ENCODE peak calls at places on chromosomes 16 and 17, in five cellular contexts. A is CD4-positive, alpha-beta T cell; U is GM23248; T is effector memory CD4-positive, alpha-beta T cell; I is caudate nucleus. M is an unnamed sample.

GRCh38 chr16:81767987-81768592 is 11.0 kb upstream of the PLCG2 start:
- DNase-seq in A (no peak), U (no peak), T (no peak), I (no peak), M (no peak)

GRCh38 chr17:44979426-44980273 is 11.5 kb upstream of the C1QL1 start:
- DNase-seq in A (no peak), U (no peak), T (no peak), I (no peak), M (no peak)

GRCh38 chr17:48457080-48457836 is 27.2 kb upstream of the SKAP1 start:
- DNase-seq in A (peak; percentile 70), U (peak; percentile 76), T (peak; percentile 62), I (peak; percentile 67), M (no peak)

GRCh38 chr16:29900102-29900887 is at the start of gene ASPHD1:
- DNase-seq in A (peak; percentile 50), U (peak; percentile 95), T (peak; percentile 48), I (peak; percentile 94), M (peak; percentile 87)

GRCh38 chr17:73690581-73691135 is 46.4 kb upstream of the SDK2 start:
- DNase-seq in A (no peak), U (no peak), T (no peak), I (no peak), M (no peak)

GRCh38 chr16:57091200-57091989 is 988 bp upstream of the CPNE2 start:
- DNase-seq in A (no peak), U (peak; percentile 70), T (no peak), I (peak; percentile 13), M (no peak)

GRCh38 chr17:64384253-64385186 is 6.1 kb downstream of the PECAM1 start:
- DNase-seq in A (no peak), U (peak; percentile 5), T (no peak), I (no peak), M (no peak)

GRCh38 chr16:379183-379960 is 2.4 kb downstream of the PGAP6 start:
- DNase-seq in A (no peak), U (no peak), T (no peak), I (no peak), M (no peak)

GRCh38 chr16:55392701-55393100 is 68.7 kb downstream of the IRX6 start:
- DNase-seq in A (no peak), U (no peak), T (no peak), I (no peak), M (no peak)

GRCh38 chr16:15671530-15672117 is 21.6 kb downstream of the NDE1 start:
- DNase-seq in A (no peak), U (no peak), T (no peak), I (no peak), M (no peak)

GRCh38 chr17:47253541-47254402 is at the start of gene ITGB3:
- DNase-seq in A (peak; percentile 41), U (peak; percentile 90), T (peak; percentile 25), I (no peak), M (peak; percentile 49)

GRCh38 chr17:7775058-7775457 is 57.5 kb downstream of the DNAH2 start:
- DNase-seq in A (no peak), U (no peak), T (no peak), I (no peak), M (no peak)

GRCh38 chr16:8717892-8718400 is 43.5 kb downstream of the ABAT start:
- DNase-seq in A (no peak), U (no peak), T (no peak), I (no peak), M (no peak)

GRCh38 chr17:76585649-76586593 is at the start of gene ST6GALNAC2:
- DNase-seq in A (no peak), U (peak; percentile 69), T (peak; percentile 30), I (no peak), M (peak; percentile 30)

GRCh38 chr16:89268987-89269735 is 51.7 kb downstream of the ZNF778 start:
- DNase-seq in A (no peak), U (peak; percentile 53), T (no peak), I (no peak), M (no peak)

GRCh38 chr17:62840871-62841270 is 32.8 kb upstream of the MARCHF10 start:
- DNase-seq in A (no peak), U (no peak), T (no peak), I (no peak), M (no peak)

GRCh38 chr16:30660424-30661251 is 2.4 kb downstream of the FBRS start:
- DNase-seq in A (peak; percentile 61), U (peak; percentile 50), T (peak; percentile 57), I (no peak), M (no peak)

GRCh38 chr17:50249887-50250286 is 24.4 kb upstream of the TMEM92 start:
- DNase-seq in A (no peak), U (no peak), T (no peak), I (no peak), M (no peak)

GRCh38 chr16:17382949-17383348 is 87.8 kb downstream of the XYLT1 start:
- DNase-seq in A (no peak), U (no peak), T (no peak), I (no peak), M (no peak)

GRCh38 chr16:58127033-58127556 is 2.1 kb downstream of the CFAP20 start:
- DNase-seq in A (no peak), U (peak; percentile 85), T (no peak), I (no peak), M (no peak)

GRCh38 chr16:65062736-65063583 is 58.9 kb downstream of the CDH11 start:
- DNase-seq in A (no peak), U (no peak), T (no peak), I (no peak), M (peak; percentile 32)

GRCh38 chr17:46876353-46876887 is 25.0 kb downstream of the WNT9B start:
- DNase-seq in A (no peak), U (no peak), T (no peak), I (no peak), M (no peak)

GRCh38 chr17:45896803-45897693 is 2.7 kb downstream of the MAPT start:
- DNase-seq in A (no peak), U (no peak), T (no peak), I (peak; percentile 31), M (peak; percentile 48)

GRCh38 chr17:43912635-43913304 is 5.4 kb upstream of the MPP2 start:
- DNase-seq in A (no peak), U (no peak), T (no peak), I (no peak), M (no peak)

GRCh38 chr17:40535924-40536717 is 29.2 kb downstream of the CCR7 start:
- DNase-seq in A (no peak), U (peak; percentile 53), T (no peak), I (no peak), M (no peak)

GRCh38 chr17:40533896-40534295 is 31.4 kb downstream of the CCR7 start:
- DNase-seq in A (no peak), U (no peak), T (no peak), I (no peak), M (no peak)

GRCh38 chr17:40536731-40537171 is 28.5 kb downstream of the CCR7 start:
- DNase-seq in A (no peak), U (peak; percentile 76), T (no peak), I (no peak), M (no peak)

GRCh38 chr17:40534431-40535189 is 30.7 kb downstream of the CCR7 start:
- DNase-seq in A (no peak), U (no peak), T (no peak), I (no peak), M (no peak)

DNA sequence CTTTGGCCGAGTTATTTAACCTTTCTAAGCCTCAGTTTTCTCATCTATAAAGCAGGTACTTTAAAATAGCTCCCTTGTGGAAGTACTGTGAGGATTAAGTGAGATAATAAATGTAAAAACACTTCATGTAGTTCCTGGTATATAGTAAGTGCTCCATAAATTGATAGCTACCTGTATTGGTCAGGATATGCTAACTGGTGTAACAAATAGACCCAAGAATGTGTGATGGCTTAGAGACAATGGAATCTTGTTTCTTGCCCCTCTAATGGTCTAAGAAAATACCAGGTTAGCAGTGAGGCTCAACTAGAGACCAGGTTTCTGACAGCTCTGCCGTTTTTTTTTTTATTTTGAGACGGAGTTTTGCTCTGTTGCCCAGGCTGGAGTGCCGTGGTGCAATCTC is 29.8 kb downstream of the CCR7 start:
- DNase-seq in A (no peak), U (no peak), T (no peak), I (no peak), M (no peak)
- H3K27ac ChIP-seq in A (no peak overlapping the region), U (peak overlapping the region; percentile 59), T (no peak overlapping the region), I (no peak overlapping the region), M (no peak overlapping the region)

DNA sequence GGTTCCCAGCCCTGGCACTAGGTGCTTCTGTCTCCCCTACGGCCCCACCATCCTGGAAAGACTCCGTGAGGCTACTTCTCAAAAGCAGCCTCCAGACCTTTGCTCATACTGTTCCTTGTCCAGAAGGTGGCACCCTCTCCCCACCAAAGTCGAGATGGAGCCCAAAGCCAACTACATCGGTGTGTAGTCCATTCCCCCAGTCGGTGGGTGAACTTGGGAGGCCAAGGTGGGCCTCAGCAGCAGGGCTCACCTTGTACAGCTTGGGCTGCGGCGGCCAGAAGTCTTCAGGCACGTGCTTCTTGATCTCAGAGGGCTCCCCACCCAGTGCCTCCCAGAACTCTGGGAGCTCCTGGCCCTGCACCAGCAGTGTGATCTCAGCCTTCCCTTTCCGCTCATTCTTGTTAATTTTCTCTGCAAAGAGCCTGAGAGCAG is 10.2 kb downstream of the FLII start:
- DNase-seq in A (peak; percentile 44), U (peak; percentile 76), T (peak; percentile 28), I (peak; percentile 14), M (no peak)
- H3K27ac ChIP-seq in A (no peak overlapping the region), U (no peak overlapping the region), T (no peak overlapping the region), I (peak overlapping the region; percentile 42), M (peak overlapping the region; percentile 71)

GRCh38 chr17:2123467-2124251 is 68.8 kb downstream of the HIC1 start:
- DNase-seq in A (no peak), U (peak; percentile 48), T (no peak), I (peak; percentile 8), M (no peak)
- H3K27ac ChIP-seq in A (no peak overlapping the region), U (peak overlapping the region; percentile 55), T (no peak overlapping the region), I (peak overlapping the region; percentile 1), M (peak overlapping the region; percentile 51)

GRCh38 chr17:55612691-55613141 is 101.5 kb upstream of the SMIM36 start:
- DNase-seq in A (no peak), U (peak; percentile 13), T (no peak), I (no peak), M (no peak)

GRCh38 chr17:55605705-55606104 is 94.5 kb upstream of the SMIM36 start:
- DNase-seq in A (no peak), U (no peak), T (no peak), I (no peak), M (no peak)

GRCh38 chr17:55606431-55606830 is 95.2 kb upstream of the SMIM36 start:
- DNase-seq in A (no peak), U (no peak), T (no peak), I (no peak), M (no peak)

GRCh38 chr17:55607736-55608341 is 96.6 kb upstream of the SMIM36 start:
- DNase-seq in A (no peak), U (peak; percentile 29), T (no peak), I (no peak), M (no peak)

DNA sequence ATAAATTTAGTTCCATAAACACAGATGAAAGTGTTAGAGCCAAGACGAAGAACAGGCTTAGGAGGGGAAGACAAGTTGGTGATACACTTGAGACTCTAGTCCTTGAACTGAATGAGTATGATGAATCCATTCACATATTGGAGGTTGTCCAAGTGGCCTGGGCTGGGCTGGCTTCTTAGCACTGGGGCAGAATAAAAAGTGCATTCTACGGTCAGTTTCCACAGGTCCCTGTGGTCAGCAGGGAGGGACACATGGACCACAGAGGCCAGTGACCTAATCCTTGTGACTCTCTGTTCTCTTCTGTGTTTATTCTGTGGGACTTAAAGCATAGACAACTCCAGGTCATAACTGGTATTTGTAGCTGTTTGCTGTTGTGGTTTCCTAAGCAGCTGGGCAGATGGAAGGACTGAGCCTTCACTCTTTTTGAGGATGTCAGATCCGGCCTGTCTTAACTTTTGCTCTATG is 98.5 kb upstream of the SMIM36 start:
- DNase-seq in A (no peak), U (peak; percentile 30), T (no peak), I (no peak), M (no peak)
- H3K27ac ChIP-seq in A (no peak overlapping the region), U (no peak overlapping the region), T (no peak overlapping the region), I (no peak overlapping the region), M (no peak overlapping the region)

GRCh38 chr16:85371948-85372347 is 241.2 kb upstream of the GSE1 start:
- DNase-seq in A (no peak), U (no peak), T (no peak), I (no peak), M (no peak)
- H3K27ac ChIP-seq in A (no peak overlapping the region), U (peak overlapping the region; percentile 86), T (no peak overlapping the region), I (no peak overlapping the region), M (no peak overlapping the region)